ENCODE peak calls at places on chromosome 11, in eight cellular contexts. Z is GM13976; T is stimulated activated CD4-positive, alpha-beta T cell treated with anti-CD3 and anti-CD28 coated beads, Interleukin-1b, Interleukin-23, amount 100 ng/mL, for 4 hours; L is stimulated activated CD8-positive, alpha-beta memory T cell treated with anti-CD3 and anti-CD28 coated beads, Interleukin-4, amount 100 ng/mL, for 4 hours; B is effector memory CD8-positive, alpha-beta T cell; Q is aorta; J is GM12864; D is fibroblast of mammary gland. R is an unnamed sample.

GRCh38 chr11:47714554-47715081 is 551 bp downstream of the AGBL2 start:
- DNase-seq in Q (no peak), J (no peak), B (peak), D (peak), L (no peak), Z (peak), T (peak), R (no peak)

GRCh38 chr11:125923012-125923579 is 18.8 kb downstream of the DDX25 start:
- DNase-seq in Z (peak), J (peak), L (no peak), Q (no peak), B (peak), D (peak), T (peak), R (peak)

GRCh38 chr11:10938650-10939387 is 81.0 kb upstream of the ZBED5 start:
- DNase-seq in T (no peak), Q (no peak), B (no peak), Z (no peak), D (no peak), L (no peak), J (no peak), R (no peak)

GRCh38 chr11:61337706-61338268 is 4.8 kb downstream of the TKFC start:
- DNase-seq in J (no peak), Q (no peak), L (no peak), T (no peak), D (no peak), B (no peak), Z (no peak), R (no peak)

GRCh38 chr11:67117667-67118058 is 1.4 kb upstream of the KDM2A start:
- DNase-seq in J (no peak), L (no peak), B (peak), Z (peak), D (no peak), T (peak), Q (no peak), R (peak)

GRCh38 chr11:12854829-12855228 is 154.3 kb upstream of the RASSF10 start:
- DNase-seq in Q (no peak), J (no peak), D (no peak), L (no peak), B (no peak), T (no peak), Z (no peak), R (no peak)

GRCh38 chr11:124320097-124320496 is at the start of gene OR8D2:
- DNase-seq in Z (no peak), L (no peak), Q (no peak), B (no peak), D (no peak), T (no peak), J (no peak), R (no peak)

GRCh38 chr11:123219066-123219697 is 24.1 kb upstream of the CLMP start:
- DNase-seq in Q (no peak), L (no peak), J (no peak), T (no peak), Z (no peak), B (no peak), D (peak), R (no peak)

GRCh38 chr11:6746086-6746618 is 25.6 kb downstream of the OR2AG2 start:
- DNase-seq in D (no peak), Q (no peak), Z (peak), T (peak), B (peak), L (no peak), J (peak), R (peak)

GRCh38 chr11:64996710-64997380 is at the start of gene BATF2:
- DNase-seq in Q (peak), B (no peak), J (no peak), Z (peak), D (peak), T (no peak), L (no peak), R (peak)

GRCh38 chr11:11882539-11882938 is 40.8 kb downstream of the USP47 start:
- DNase-seq in Z (no peak), T (no peak), D (no peak), J (no peak), B (no peak), Q (no peak), L (no peak), R (no peak)

GRCh38 chr11:75337195-75337654 is 14.2 kb downstream of the ARRB1 start:
- DNase-seq in D (peak), J (no peak), Z (no peak), L (no peak), Q (peak), B (no peak), T (no peak), R (no peak)

GRCh38 chr11:110907629-110908028 is 195.4 kb upstream of the ARHGAP20 start:
- DNase-seq in T (no peak), Z (no peak), L (no peak), J (no peak), Q (no peak), B (no peak), D (peak), R (peak)

GRCh38 chr11:71542856-71543743 is 5.1 kb upstream of the KRTAP5-9 start:
- DNase-seq in Q (no peak), J (peak), Z (no peak), L (no peak), T (no peak), D (peak), B (no peak), R (no peak)

GRCh38 chr11:61042961-61043540 is 59.2 kb upstream of the CD5 start:
- DNase-seq in Z (no peak), B (peak), Q (no peak), J (no peak), L (no peak), D (no peak), T (no peak), R (no peak)

GRCh38 chr11:60748225-60748624 is 8.4 kb upstream of the MS4A15 start:
- DNase-seq in Q (no peak), Z (no peak), J (no peak), D (no peak), B (no peak), L (no peak), T (no peak), R (no peak)